ENCODE peak calls at places on chromosomes 12 and 14, in eight cellular contexts. One of them, this sample, is unnamed.

GRCh38 chr14:94267352-94267751 is 25.7 kb downstream of the SERPINA10 start:
- DNase-seq in mucosa of descending colon: no peak
- DNase-seq in neural crest cell: no peak
- DNase-seq in left lung: no peak
- DNase-seq in CD8-positive, alpha-beta T cell: no peak
- DNase-seq in GM23338: no peak
- DNase-seq in GM10248: no peak
- DNase-seq in kidney: no peak
- DNase-seq in this sample: no peak

GRCh38 chr12:873954-874353 is 75.5 kb downstream of the RAD52 start:
- DNase-seq in left lung: no peak
- DNase-seq in GM10248: no peak
- DNase-seq in GM23338: no peak
- DNase-seq in kidney: no peak
- DNase-seq in mucosa of descending colon: no peak
- DNase-seq in CD8-positive, alpha-beta T cell: no peak
- DNase-seq in neural crest cell: no peak
- DNase-seq in this sample: no peak

GRCh38 chr12:51695241-51696010 is 104.4 kb downstream of the SCN8A start:
- DNase-seq in neural crest cell: no peak
- DNase-seq in left lung: no peak
- DNase-seq in mucosa of descending colon: no peak
- DNase-seq in GM10248: no peak
- DNase-seq in GM23338: peak; percentile 8
- DNase-seq in kidney: no peak
- DNase-seq in CD8-positive, alpha-beta T cell: no peak
- DNase-seq in this sample: no peak

GRCh38 chr14:21097616-21098133 is 780 bp downstream of the ZNF219 start:
- DNase-seq in GM23338: peak; percentile 84
- DNase-seq in GM10248: no peak
- DNase-seq in mucosa of descending colon: peak; percentile 66
- DNase-seq in left lung: peak; percentile 73
- DNase-seq in kidney: peak; percentile 75
- DNase-seq in CD8-positive, alpha-beta T cell: no peak
- DNase-seq in neural crest cell: no peak
- DNase-seq in this sample: peak; percentile 36

GRCh38 chr12:45696049-45696448 is 33.5 kb upstream of the ARID2 start:
- DNase-seq in CD8-positive, alpha-beta T cell: no peak
- DNase-seq in left lung: peak; percentile 58
- DNase-seq in GM10248: no peak
- DNase-seq in kidney: no peak
- DNase-seq in GM23338: no peak
- DNase-seq in mucosa of descending colon: no peak
- DNase-seq in neural crest cell: no peak
- DNase-seq in this sample: no peak

GRCh38 chr14:73795974-73796373 is 55.7 kb upstream of the PTGR2 start:
- DNase-seq in neural crest cell: no peak
- DNase-seq in kidney: no peak
- DNase-seq in left lung: no peak
- DNase-seq in mucosa of descending colon: peak; percentile 98
- DNase-seq in GM10248: no peak
- DNase-seq in CD8-positive, alpha-beta T cell: no peak
- DNase-seq in GM23338: no peak
- DNase-seq in this sample: no peak

GRCh38 chr14:51849095-51849494 is 11.3 kb upstream of the GNG2 start:
- DNase-seq in kidney: no peak
- DNase-seq in mucosa of descending colon: no peak
- DNase-seq in GM23338: no peak
- DNase-seq in GM10248: no peak
- DNase-seq in neural crest cell: no peak
- DNase-seq in CD8-positive, alpha-beta T cell: no peak
- DNase-seq in left lung: no peak
- DNase-seq in this sample: no peak

GRCh38 chr14:26845106-26845818 is 247.4 kb upstream of the NOVA1 start:
- DNase-seq in left lung: no peak
- DNase-seq in GM10248: no peak
- DNase-seq in GM23338: no peak
- DNase-seq in kidney: no peak
- DNase-seq in CD8-positive, alpha-beta T cell: no peak
- DNase-seq in mucosa of descending colon: no peak
- DNase-seq in neural crest cell: no peak
- DNase-seq in this sample: no peak

GRCh38 chr14:51093371-51094281 is 1.3 kb downstream of the TRIM9 start:
- DNase-seq in CD8-positive, alpha-beta T cell: peak; percentile 69
- DNase-seq in GM23338: peak; percentile 78
- DNase-seq in GM10248: peak; percentile 54
- DNase-seq in neural crest cell: peak; percentile 50
- DNase-seq in kidney: peak; percentile 75
- DNase-seq in mucosa of descending colon: peak; percentile 38
- DNase-seq in left lung: peak; percentile 76
- DNase-seq in this sample: peak; percentile 67

GRCh38 chr14:22533057-22533704 is 55.8 kb downstream of the DAD1 start:
- DNase-seq in mucosa of descending colon: no peak
- DNase-seq in left lung: no peak
- DNase-seq in GM10248: no peak
- DNase-seq in neural crest cell: no peak
- DNase-seq in GM23338: no peak
- DNase-seq in kidney: no peak
- DNase-seq in CD8-positive, alpha-beta T cell: no peak
- DNase-seq in this sample: no peak

DNA sequence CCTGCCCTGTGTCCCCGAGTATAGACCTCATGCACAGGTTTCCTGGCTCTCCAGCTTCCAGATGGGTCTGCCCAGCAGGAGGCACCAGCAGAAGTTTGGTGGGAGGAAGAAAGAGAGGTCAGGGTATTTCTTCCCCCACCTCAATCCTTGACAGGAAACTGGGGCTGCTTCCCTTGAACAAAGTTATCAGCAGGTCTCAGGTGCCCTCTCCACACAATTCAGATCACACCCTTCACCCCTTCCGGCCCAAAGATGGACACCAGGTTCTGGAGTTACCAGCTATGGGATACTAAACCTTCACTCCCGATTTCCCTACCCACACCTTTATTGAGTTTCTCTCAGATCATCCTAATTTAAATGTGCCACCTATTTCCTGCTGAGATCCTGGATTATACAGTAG is 1.2 kb downstream of the SART3 start:
- DNase-seq in GM23338: no peak
- DNase-seq in mucosa of descending colon: no peak
- DNase-seq in neural crest cell: no peak
- DNase-seq in kidney: no peak
- DNase-seq in left lung: no peak
- DNase-seq in CD8-positive, alpha-beta T cell: no peak
- DNase-seq in GM10248: no peak
- DNase-seq in this sample: no peak
- TF ChIP-seq CTCF in GM23338: no peak
- TF ChIP-seq CTCF in mucosa of descending colon: no peak
- TF ChIP-seq CTCF in neural crest cell: no peak
- TF ChIP-seq CTCF in kidney: no peak
- TF ChIP-seq CTCF in left lung: no peak
- TF ChIP-seq CTCF in CD8-positive, alpha-beta T cell: no peak
- TF ChIP-seq CTCF in GM10248: peak; percentile 14
- TF ChIP-seq CTCF in this sample: no peak

GRCh38 chr12:53005215-53005985 is 856 bp upstream of the EIF4B start:
- DNase-seq in CD8-positive, alpha-beta T cell: peak; percentile 49
- DNase-seq in kidney: peak; percentile 69
- DNase-seq in neural crest cell: no peak
- DNase-seq in left lung: no peak
- DNase-seq in GM10248: no peak
- DNase-seq in mucosa of descending colon: peak; percentile 50
- DNase-seq in GM23338: peak; percentile 34
- DNase-seq in this sample: no peak

GRCh38 chr12:53004582-53004981 is 1.7 kb upstream of the EIF4B start:
- DNase-seq in left lung: no peak
- DNase-seq in GM10248: no peak
- DNase-seq in neural crest cell: no peak
- DNase-seq in GM23338: peak; percentile 49
- DNase-seq in kidney: no peak
- DNase-seq in mucosa of descending colon: no peak
- DNase-seq in CD8-positive, alpha-beta T cell: no peak
- DNase-seq in this sample: no peak

GRCh38 chr12:53004178-53004577 is 2.1 kb upstream of the EIF4B start:
- DNase-seq in CD8-positive, alpha-beta T cell: no peak
- DNase-seq in GM10248: no peak
- DNase-seq in mucosa of descending colon: no peak
- DNase-seq in GM23338: peak; percentile 65
- DNase-seq in left lung: no peak
- DNase-seq in kidney: no peak
- DNase-seq in neural crest cell: no peak
- DNase-seq in this sample: no peak

GRCh38 chr12:53005986-53006809 is at the start of gene EIF4B:
- DNase-seq in left lung: peak; percentile 100
- DNase-seq in kidney: peak; percentile 100
- DNase-seq in GM23338: peak; percentile 100
- DNase-seq in neural crest cell: peak; percentile 98
- DNase-seq in GM10248: peak; percentile 97
- DNase-seq in mucosa of descending colon: peak; percentile 100
- DNase-seq in CD8-positive, alpha-beta T cell: peak; percentile 99
- DNase-seq in this sample: peak; percentile 92

GRCh38 chr12:53006810-53007742 is 820 bp downstream of the EIF4B start:
- DNase-seq in CD8-positive, alpha-beta T cell: peak; percentile 74
- DNase-seq in mucosa of descending colon: peak; percentile 82
- DNase-seq in GM23338: peak; percentile 89
- DNase-seq in GM10248: peak; percentile 78
- DNase-seq in kidney: peak; percentile 92
- DNase-seq in neural crest cell: peak; percentile 62
- DNase-seq in left lung: peak; percentile 92
- DNase-seq in this sample: peak; percentile 71
- TF ChIP-seq CTCF in CD8-positive, alpha-beta T cell: no peak
- TF ChIP-seq CTCF in mucosa of descending colon: no peak
- TF ChIP-seq CTCF in GM23338: no peak
- TF ChIP-seq CTCF in GM10248: no peak
- TF ChIP-seq CTCF in kidney: no peak
- TF ChIP-seq CTCF in neural crest cell: no peak
- TF ChIP-seq CTCF in left lung: no peak
- TF ChIP-seq CTCF in this sample: no peak

DNA sequence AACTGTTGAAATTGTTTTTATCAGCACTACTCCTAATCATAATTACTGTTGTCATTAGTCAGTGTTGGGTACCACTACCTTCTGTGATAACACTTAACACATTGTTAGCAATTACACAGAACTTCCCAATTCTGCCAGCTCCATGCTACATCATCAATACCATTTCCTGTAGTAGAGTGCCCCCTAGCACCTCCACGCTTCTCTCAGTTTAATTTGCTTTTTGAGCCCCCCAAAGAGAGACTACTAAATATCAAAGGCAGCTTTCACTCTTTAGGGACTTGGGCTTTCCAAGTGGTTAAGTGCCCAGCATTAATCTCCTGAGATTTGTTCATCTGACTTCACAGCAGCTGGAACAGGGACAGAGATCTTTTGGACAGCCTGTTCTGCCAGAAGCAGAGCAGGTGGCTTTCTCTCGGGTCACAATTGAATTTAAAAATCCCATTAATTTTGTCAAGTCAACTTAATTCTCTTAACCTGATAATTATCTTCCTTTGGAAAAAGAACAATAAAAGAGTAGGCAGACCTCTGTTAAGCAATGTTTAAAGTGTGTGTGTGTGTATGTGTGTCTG is 954.9 kb downstream of the DIO2 start:
- DNase-seq in left lung: no peak
- DNase-seq in GM23338: peak; percentile 16
- DNase-seq in neural crest cell: no peak
- DNase-seq in CD8-positive, alpha-beta T cell: no peak
- DNase-seq in kidney: no peak
- DNase-seq in mucosa of descending colon: no peak
- DNase-seq in GM10248: no peak
- DNase-seq in this sample: no peak
- TF ChIP-seq CTCF in left lung: no peak
- TF ChIP-seq CTCF in GM23338: peak; percentile 61
- TF ChIP-seq CTCF in neural crest cell: no peak
- TF ChIP-seq CTCF in CD8-positive, alpha-beta T cell: no peak
- TF ChIP-seq CTCF in kidney: no peak
- TF ChIP-seq CTCF in mucosa of descending colon: no peak
- TF ChIP-seq CTCF in GM10248: no peak
- TF ChIP-seq CTCF in this sample: no peak

GRCh38 chr12:101235686-101236085 is 25.6 kb upstream of the SLC5A8 start:
- DNase-seq in kidney: no peak
- DNase-seq in mucosa of descending colon: no peak
- DNase-seq in neural crest cell: no peak
- DNase-seq in CD8-positive, alpha-beta T cell: no peak
- DNase-seq in left lung: no peak
- DNase-seq in GM23338: no peak
- DNase-seq in GM10248: no peak
- DNase-seq in this sample: no peak
- TF ChIP-seq CTCF in kidney: no peak
- TF ChIP-seq CTCF in mucosa of descending colon: no peak
- TF ChIP-seq CTCF in neural crest cell: no peak
- TF ChIP-seq CTCF in CD8-positive, alpha-beta T cell: no peak
- TF ChIP-seq CTCF in left lung: no peak
- TF ChIP-seq CTCF in GM23338: no peak
- TF ChIP-seq CTCF in GM10248: no peak
- TF ChIP-seq CTCF in this sample: no peak

GRCh38 chr12:6640497-6640896 is 4.7 kb upstream of the LPAR5 start:
- DNase-seq in CD8-positive, alpha-beta T cell: no peak
- DNase-seq in GM23338: no peak
- DNase-seq in GM10248: no peak
- DNase-seq in neural crest cell: no peak
- DNase-seq in kidney: no peak
- DNase-seq in left lung: no peak
- DNase-seq in mucosa of descending colon: no peak
- DNase-seq in this sample: no peak

GRCh38 chr12:6643569-6644256 is 3.5 kb downstream of the ACRBP start:
- DNase-seq in GM10248: no peak
- DNase-seq in left lung: no peak
- DNase-seq in GM23338: no peak
- DNase-seq in neural crest cell: no peak
- DNase-seq in CD8-positive, alpha-beta T cell: no peak
- DNase-seq in mucosa of descending colon: no peak
- DNase-seq in kidney: no peak
- DNase-seq in this sample: no peak

GRCh38 chr12:6638305-6638704 is 2.5 kb upstream of the LPAR5 start:
- DNase-seq in GM23338: no peak
- DNase-seq in left lung: no peak
- DNase-seq in GM10248: no peak
- DNase-seq in kidney: no peak
- DNase-seq in neural crest cell: no peak
- DNase-seq in CD8-positive, alpha-beta T cell: no peak
- DNase-seq in mucosa of descending colon: no peak
- DNase-seq in this sample: no peak

GRCh38 chr12:6639151-6639773 is 3.5 kb upstream of the LPAR5 start:
- DNase-seq in GM10248: no peak
- DNase-seq in CD8-positive, alpha-beta T cell: no peak
- DNase-seq in neural crest cell: no peak
- DNase-seq in mucosa of descending colon: no peak
- DNase-seq in left lung: no peak
- DNase-seq in kidney: no peak
- DNase-seq in GM23338: no peak
- DNase-seq in this sample: no peak

GRCh38 chr12:6641131-6641530 is 5.4 kb upstream of the LPAR5 start:
- DNase-seq in GM10248: no peak
- DNase-seq in CD8-positive, alpha-beta T cell: no peak
- DNase-seq in mucosa of descending colon: no peak
- DNase-seq in kidney: no peak
- DNase-seq in left lung: no peak
- DNase-seq in GM23338: no peak
- DNase-seq in neural crest cell: no peak
- DNase-seq in this sample: no peak
- TF ChIP-seq CTCF in GM10248: no peak
- TF ChIP-seq CTCF in CD8-positive, alpha-beta T cell: no peak
- TF ChIP-seq CTCF in mucosa of descending colon: no peak
- TF ChIP-seq CTCF in kidney: no peak
- TF ChIP-seq CTCF in left lung: no peak
- TF ChIP-seq CTCF in GM23338: no peak
- TF ChIP-seq CTCF in neural crest cell: no peak
- TF ChIP-seq CTCF in this sample: no peak

GRCh38 chr14:95831041-95831440 is 45.6 kb upstream of the TUNAR start:
- DNase-seq in GM23338: no peak
- DNase-seq in CD8-positive, alpha-beta T cell: no peak
- DNase-seq in left lung: no peak
- DNase-seq in GM10248: no peak
- DNase-seq in kidney: no peak
- DNase-seq in mucosa of descending colon: no peak
- DNase-seq in neural crest cell: no peak
- DNase-seq in this sample: no peak
- TF ChIP-seq CTCF in GM23338: no peak
- TF ChIP-seq CTCF in CD8-positive, alpha-beta T cell: no peak
- TF ChIP-seq CTCF in left lung: no peak
- TF ChIP-seq CTCF in GM10248: no peak
- TF ChIP-seq CTCF in kidney: no peak
- TF ChIP-seq CTCF in mucosa of descending colon: no peak
- TF ChIP-seq CTCF in neural crest cell: no peak
- TF ChIP-seq CTCF in this sample: no peak

This sample was measured in GM20000.